ENCODE peak calls at places on chromosome 4, in nine cellular contexts. B, I, O, L, T, H, D, Q and E are unnamed samples.
A peak's percentile ranks its signal among the peaks of the same experiment; 100 is the strongest.

GRCh38 chr4:77201343-77201742 is 44.3 kb downstream of the CCNG2 start:
- DNase-seq in B (no peak), I (no peak), O (no peak), L (no peak), T (peak; percentile 92), H (no peak), D (no peak), Q (no peak), E (peak; percentile 45)

GRCh38 chr4:107870916-107871786 is 46.4 kb downstream of the SGMS2 start:
- DNase-seq in B (no peak), I (no peak), O (no peak), L (no peak), T (no peak), H (no peak), D (no peak), Q (no peak), E (no peak)

GRCh38 chr4:32128549-32128948 is 1408.4 kb downstream of the PCDH7 start:
- DNase-seq in B (no peak), I (no peak), O (no peak), L (no peak), T (no peak), H (no peak), D (no peak), Q (no peak), E (no peak)

GRCh38 chr4:158259955-158260575 is 49.8 kb downstream of the TMEM144 start:
- DNase-seq in B (no peak), I (no peak), O (peak; percentile 33), L (no peak), T (peak; percentile 32), H (peak; percentile 13), D (no peak), Q (no peak), E (peak; percentile 56)

GRCh38 chr4:80266902-80267380 is 477 bp downstream of the FGF5 start:
- DNase-seq in B (no peak), I (no peak), O (peak; percentile 81), L (no peak), T (peak; percentile 48), H (no peak), D (no peak), Q (peak; percentile 68), E (no peak)

GRCh38 chr4:132383571-132384199 is 765.4 kb upstream of the PCDH10 start:
- DNase-seq in B (no peak), I (no peak), O (no peak), L (no peak), T (peak; percentile 23), H (no peak), D (no peak), Q (no peak), E (peak; percentile 8)

GRCh38 chr4:40763228-40763716 is 13.5 kb downstream of the NSUN7 start:
- DNase-seq in B (no peak), I (peak; percentile 73), O (peak; percentile 76), L (no peak), T (peak; percentile 64), H (peak; percentile 15), D (no peak), Q (no peak), E (no peak)

GRCh38 chr4:184355111-184355604 is 119.2 kb downstream of the IRF2 start:
- DNase-seq in B (no peak), I (peak; percentile 70), O (peak; percentile 89), L (no peak), T (peak; percentile 71), H (peak; percentile 7), D (no peak), Q (peak; percentile 19), E (peak; percentile 78)

GRCh38 chr4:110619401-110620247 is 3.3 kb downstream of the PITX2 start:
- DNase-seq in B (no peak), I (no peak), O (no peak), L (no peak), T (no peak), H (no peak), D (no peak), Q (peak; percentile 82), E (no peak)

GRCh38 chr4:181939199-181939945 is 303.8 kb upstream of the TENM3 start:
- DNase-seq in B (no peak), I (no peak), O (no peak), L (no peak), T (peak; percentile 60), H (no peak), D (no peak), Q (no peak), E (peak; percentile 24)

GRCh38 chr4:106287353-106287969 is 28.5 kb downstream of the TBCK start:
- DNase-seq in B (no peak), I (no peak), O (peak; percentile 80), L (no peak), T (peak; percentile 85), H (no peak), D (no peak), Q (no peak), E (peak; percentile 84)

GRCh38 chr4:38111024-38111423 is 150.8 kb downstream of the PTTG2 start:
- DNase-seq in B (no peak), I (no peak), O (no peak), L (no peak), T (no peak), H (no peak), D (no peak), Q (no peak), E (no peak)

GRCh38 chr4:153222162-153222789 is 18.0 kb downstream of the TRIM2 start:
- DNase-seq in B (peak; percentile 39), I (peak; percentile 43), O (no peak), L (peak; percentile 72), T (peak; percentile 85), H (no peak), D (peak; percentile 88), Q (peak; percentile 82), E (peak; percentile 80)

GRCh38 chr4:123545569-123546122 is 149.1 kb downstream of the SPRY1 start:
- DNase-seq in B (no peak), I (no peak), O (no peak), L (no peak), T (no peak), H (no peak), D (no peak), Q (no peak), E (no peak)

GRCh38 chr4:3489451-3489962 is 26.4 kb downstream of the DOK7 start:
- DNase-seq in B (no peak), I (peak; percentile 37), O (peak; percentile 92), L (no peak), T (no peak), H (no peak), D (no peak), Q (no peak), E (no peak)

GRCh38 chr4:114056599-114056998 is 77.2 kb upstream of the ARSJ start:
- DNase-seq in B (no peak), I (no peak), O (no peak), L (no peak), T (no peak), H (no peak), D (no peak), Q (no peak), E (no peak)

GRCh38 chr4:22090655-22091350 is 142.2 kb upstream of the KCNIP4 start:
- DNase-seq in B (no peak), I (no peak), O (no peak), L (no peak), T (no peak), H (no peak), D (no peak), Q (no peak), E (peak; percentile 10)

GRCh38 chr4:81688085-81688484 is 216.4 kb upstream of the RASGEF1B start:
- DNase-seq in B (no peak), I (no peak), O (no peak), L (no peak), T (peak; percentile 34), H (no peak), D (no peak), Q (no peak), E (peak; percentile 7)
- TF ChIP-seq CTCF in B (no peak), I (peak; percentile 11), O (no peak), L (no peak), T (peak; percentile 53), H (no peak), D (no peak), Q (peak; percentile 51), E (no peak)

GRCh38 chr4:130747842-130748241 is 1651.9 kb downstream of the C4orf33 start:
- DNase-seq in B (no peak), I (no peak), O (peak; percentile 8), L (no peak), T (peak; percentile 5), H (peak; percentile 1), D (no peak), Q (no peak), E (peak; percentile 17)
- TF ChIP-seq CTCF in B (no peak), I (no peak), O (no peak), L (peak; percentile 66), T (peak; percentile 15), H (peak; percentile 21), D (no peak), Q (peak; percentile 66), E (peak; percentile 36)

DNA sequence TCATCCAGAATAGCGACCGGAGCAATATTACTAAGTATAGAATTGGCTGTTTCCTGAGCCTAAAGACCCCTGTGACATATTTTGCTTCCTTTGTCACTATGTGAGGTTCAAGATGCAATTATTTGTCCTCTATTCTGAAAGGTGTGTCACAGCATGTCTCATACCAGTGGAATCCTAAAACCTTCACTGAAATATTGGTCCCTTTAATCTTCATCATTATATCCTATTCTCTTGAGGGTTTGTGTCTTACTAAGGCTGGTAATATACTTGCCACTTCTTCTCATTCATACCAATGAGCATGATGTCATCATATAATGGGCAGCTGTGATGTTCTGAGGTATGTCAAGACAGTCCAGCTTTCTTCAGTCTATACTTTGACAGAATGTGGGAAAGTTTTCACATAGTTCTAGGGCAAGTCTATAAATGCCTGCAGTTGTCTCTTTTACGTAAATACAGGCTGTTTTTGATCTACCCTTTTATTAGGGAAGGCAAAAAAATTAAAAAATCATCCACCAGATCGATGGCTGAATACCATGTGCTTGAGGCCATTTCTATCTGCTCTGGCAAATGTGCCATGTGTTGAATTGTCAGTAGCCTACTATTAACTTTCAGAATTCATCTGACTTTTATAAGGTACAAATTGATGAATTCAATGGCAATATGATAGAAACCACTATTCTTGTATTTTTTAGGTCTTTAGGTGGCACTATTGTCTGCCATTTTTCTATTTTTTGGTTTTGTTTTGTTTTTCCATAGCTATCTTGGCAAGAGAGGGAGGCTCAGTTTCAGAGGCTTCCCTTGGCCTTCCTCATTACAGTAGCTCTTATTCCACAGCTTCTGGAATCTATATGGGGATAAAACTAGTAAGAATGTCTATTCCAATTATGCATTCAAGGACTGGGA is 209.0 kb downstream of the PPARGC1A start:
- DNase-seq in B (no peak), I (no peak), O (no peak), L (no peak), T (no peak), H (no peak), D (no peak), Q (no peak), E (peak; percentile 9)
- TF ChIP-seq CTCF in B (no peak), I (no peak), O (no peak), L (no peak), T (no peak), H (no peak), D (no peak), Q (no peak), E (no peak)

DNA sequence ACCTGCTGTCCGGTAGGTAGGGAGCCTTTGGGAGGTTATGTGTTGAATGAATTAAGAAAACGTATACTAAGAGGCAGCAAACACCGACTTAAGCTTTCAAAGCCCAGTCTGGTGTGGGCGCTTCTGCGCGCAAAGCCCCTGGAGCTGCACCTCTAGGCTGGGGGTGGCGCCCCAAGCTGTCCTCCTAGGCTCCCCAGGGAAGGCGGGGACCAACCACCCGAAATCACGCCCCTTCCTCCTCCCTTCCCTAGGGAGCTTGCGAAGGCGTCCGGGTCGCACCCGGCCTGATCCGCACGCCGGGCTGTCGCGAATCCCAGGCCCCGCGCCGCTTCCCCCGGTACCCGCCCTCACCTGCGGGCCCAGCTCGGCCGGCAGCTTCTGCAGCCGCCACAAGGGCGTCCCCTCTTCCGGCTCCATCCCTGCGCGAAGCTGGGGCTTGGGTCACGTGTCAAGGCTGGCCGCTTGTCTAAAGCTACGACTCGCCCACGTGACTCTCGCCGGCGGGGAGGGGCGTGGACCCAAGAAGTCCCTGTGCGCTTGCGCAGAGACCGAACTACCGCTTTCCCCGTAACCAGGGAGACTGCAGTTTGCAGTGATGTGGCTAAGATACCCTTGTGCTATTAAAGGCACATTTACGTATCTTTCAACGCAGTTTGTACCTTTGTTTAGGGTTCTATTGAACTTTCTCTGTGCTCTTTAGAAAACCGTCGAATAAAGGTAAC is at the start of gene COMMD8:
- DNase-seq in B (peak; percentile 97), I (peak; percentile 98), O (peak; percentile 96), L (peak; percentile 96), T (peak; percentile 96), H (peak; percentile 89), D (peak; percentile 98), Q (peak; percentile 98), E (peak; percentile 95)
- TF ChIP-seq CTCF in B (peak; percentile 56), I (no peak), O (no peak), L (peak; percentile 69), T (no peak), H (peak; percentile 18), D (no peak), Q (peak; percentile 33), E (no peak)